ENCODE peak calls at places on chromosome 14, in four cellular contexts. S is K562, T is HepG2, V is GM12878. H is an unnamed sample.
A peak's percentile ranks its signal among the peaks of the same experiment; 100 is the strongest.

GRCh38 chr14:58479975-58480374 is 52.5 kb downstream of the KIAA0586 start:
- DNase-seq in S (no peak), T (no peak), V (no peak), H (no peak)

GRCh38 chr14:85572845-85573244 is 42.9 kb downstream of the FLRT2 start:
- DNase-seq in S (no peak), T (no peak), V (no peak), H (no peak)

GRCh38 chr14:75440733-75441474 is 13.1 kb downstream of the JDP2 start:
- DNase-seq in S (no peak), T (no peak), V (no peak), H (no peak)

GRCh38 chr14:24984846-24985589 is 64.9 kb downstream of the STXBP6 start:
- DNase-seq in S (peak; percentile 8), T (no peak), V (no peak), H (peak; percentile 17)

GRCh38 chr14:61280092-61280525 is 1.0 kb downstream of the TMEM30B start:
- DNase-seq in S (no peak), T (no peak), V (no peak), H (no peak)

GRCh38 chr14:29310210-29310609 is 543.6 kb downstream of the FOXG1 start:
- DNase-seq in S (no peak), T (no peak), V (no peak), H (no peak)

GRCh38 chr14:97138801-97139200 is 341.6 kb downstream of the VRK1 start:
- DNase-seq in S (no peak), T (no peak), V (no peak), H (peak; percentile 15)

GRCh38 chr14:104438166-104438887 is 141.2 kb upstream of the C14orf180 start:
- DNase-seq in S (peak; percentile 1), T (no peak), V (no peak), H (no peak)

GRCh38 chr14:103889313-103890051 is 38.8 kb upstream of the TDRD9 start:
- DNase-seq in S (peak; percentile 69), T (peak; percentile 50), V (no peak), H (no peak)

GRCh38 chr14:60356921-60357550 is 108.0 kb downstream of the PPM1A start:
- DNase-seq in S (no peak), T (no peak), V (no peak), H (peak; percentile 53)

DNA sequence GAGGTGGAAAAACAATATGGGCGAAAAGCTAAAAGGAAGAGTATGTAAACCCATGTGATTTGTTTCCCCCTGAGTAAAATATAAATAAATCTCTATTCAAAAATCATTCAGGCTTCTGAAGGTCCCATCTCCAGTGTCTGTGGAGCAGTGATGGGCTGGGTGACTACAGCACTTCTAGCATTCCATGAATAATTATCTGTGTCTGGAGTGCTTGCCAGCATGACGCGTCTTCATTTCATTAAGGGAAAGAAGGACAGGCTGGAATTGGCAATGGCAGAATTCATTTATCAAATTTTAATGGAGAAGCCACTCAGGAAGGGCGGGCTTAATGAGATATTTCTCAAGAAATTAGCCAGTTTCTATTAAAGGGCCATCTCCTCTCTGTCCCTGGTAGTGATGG is 916.3 kb upstream of the SEL1L start:
- DNase-seq in S (no peak), T (no peak), V (no peak), H (no peak)
- TF ChIP-seq FOXK2 in S (no peak), T (no peak), V (no peak), H (no peak)

GRCh38 chr14:89136587-89136986 is 280.4 kb downstream of the FOXN3 start:
- DNase-seq in S (no peak), T (no peak), V (no peak), H (no peak)
- TF ChIP-seq FOXM1 in S (no peak), T (no peak), V (no peak), H (no peak)

DNA sequence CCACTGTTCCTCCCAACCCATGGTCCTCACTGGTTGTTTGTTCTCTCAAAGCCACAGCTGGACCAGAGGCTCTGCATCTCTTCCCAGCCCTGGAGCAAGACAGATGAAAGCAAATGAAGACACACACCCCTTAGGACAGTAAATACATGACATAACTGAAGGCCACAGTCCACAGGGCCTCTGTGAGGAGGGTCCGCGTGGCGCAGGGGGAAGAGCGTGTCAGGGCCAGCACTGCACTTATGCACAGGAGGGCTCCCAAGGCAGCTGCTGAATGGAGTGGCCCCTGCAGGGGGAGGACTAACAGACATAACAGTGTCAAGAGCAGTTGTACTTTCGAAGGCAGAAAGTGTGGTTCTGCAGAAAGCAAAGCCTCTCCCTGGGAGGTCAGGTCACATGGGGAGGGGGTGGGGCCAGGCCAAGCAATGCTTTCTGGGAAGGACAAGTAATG is 79.9 kb downstream of the CHGA start:
- DNase-seq in S (no peak), T (peak; percentile 61), V (no peak), H (no peak)
- TF ChIP-seq FOXK2 in S (no peak), T (no peak), V (no peak), H (no peak)

GRCh38 chr14:89855961-89856360 is 98.6 kb downstream of the EFCAB11 start:
- DNase-seq in S (no peak), T (no peak), V (no peak), H (no peak)
- TF ChIP-seq FOXM1 in S (no peak), T (no peak), V (no peak), H (no peak)

DNA sequence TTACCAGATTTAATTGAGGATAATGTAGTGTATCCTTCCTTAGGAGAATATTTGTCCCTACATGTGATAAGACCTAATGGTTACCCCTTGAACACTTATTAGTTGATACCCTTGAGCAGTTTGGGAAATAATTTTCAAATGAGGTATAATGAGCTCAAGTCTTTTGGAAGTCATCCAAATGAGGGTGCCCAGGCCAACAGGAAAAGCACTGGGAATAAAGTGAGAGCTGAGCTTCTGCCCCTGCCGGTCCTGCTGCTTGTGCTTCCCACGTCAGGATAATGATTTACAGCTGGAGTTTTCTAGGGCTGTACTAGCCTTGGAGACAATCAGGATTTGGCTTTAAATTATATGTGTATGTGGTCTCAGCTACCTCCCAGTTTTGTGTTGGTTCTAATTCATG is 178.8 kb upstream of the FRMD6 start:
- DNase-seq in S (no peak), T (no peak), V (no peak), H (no peak)
- TF ChIP-seq FOXK2 in S (no peak), T (no peak), V (no peak), H (no peak)

GRCh38 chr14:90759370-90760054 is 56.7 kb downstream of the TTC7B start:
- DNase-seq in S (no peak), T (no peak), V (no peak), H (no peak)
- TF ChIP-seq FOXM1 in S (no peak), T (no peak), V (no peak), H (no peak)

GRCh38 chr14:35808076-35808657 is 928 bp downstream of the RALGAPA1 start:
- DNase-seq in S (peak; percentile 32), T (no peak), V (no peak), H (peak; percentile 12)
- TF ChIP-seq FOXK2 in S (no peak), T (no peak), V (no peak), H (no peak)

GRCh38 chr14:51185754-51186153 is 54.3 kb upstream of the TMX1 start:
- DNase-seq in S (no peak), T (no peak), V (peak; percentile 64), H (no peak)

GRCh38 chr14:51176819-51177218 is 63.2 kb upstream of the TMX1 start:
- DNase-seq in S (no peak), T (no peak), V (no peak), H (no peak)

GRCh38 chr14:51182166-51182565 is 57.9 kb upstream of the TMX1 start:
- DNase-seq in S (no peak), T (no peak), V (no peak), H (no peak)

GRCh38 chr14:51185180-51185579 is 54.9 kb upstream of the TMX1 start:
- DNase-seq in S (no peak), T (no peak), V (no peak), H (no peak)

DNA sequence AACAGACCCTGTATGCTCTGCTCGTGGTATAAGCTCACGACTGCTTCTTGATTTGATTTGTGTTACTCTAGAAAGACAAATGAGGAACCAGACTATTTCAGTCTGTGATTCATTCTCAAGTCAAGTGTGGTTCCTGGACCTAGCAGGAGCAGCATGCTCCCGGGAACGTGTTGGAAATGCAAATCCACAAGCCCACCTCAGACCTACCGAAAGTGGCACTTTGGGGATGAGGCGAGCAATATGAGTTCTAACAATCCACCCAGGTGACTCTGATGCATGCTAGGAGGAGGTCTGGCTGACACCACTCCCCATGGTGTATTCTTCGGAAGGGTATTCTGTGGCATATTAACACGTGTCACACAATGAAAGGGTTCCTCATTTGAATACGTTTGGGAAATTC is 59.5 kb upstream of the TMX1 start:
- DNase-seq in S (no peak), T (no peak), V (peak; percentile 69), H (no peak)
- TF ChIP-seq FOXM1 in S (no peak), T (no peak), V (no peak), H (no peak)